ENCODE peak calls at places on chromosome 5, in five cellular contexts. One of them, this sample, is unnamed.
A peak's percentile ranks its signal among the peaks of the same experiment; 100 is the strongest.

GRCh38 chr5:119174578-119175163 is 103.8 kb downstream of the DMXL1 start:
- DNase-seq in MCF 10A: no peak
- DNase-seq in astrocyte: no peak
- DNase-seq in MM.1S: no peak
- DNase-seq in mesothelial cell of epicardium: no peak
- DNase-seq in this sample: no peak

GRCh38 chr5:51377151-51378060 is 5.8 kb upstream of the ISL1 start:
- DNase-seq in MM.1S: no peak
- DNase-seq in MCF 10A: no peak
- DNase-seq in astrocyte: no peak
- DNase-seq in mesothelial cell of epicardium: no peak
- DNase-seq in this sample: no peak

GRCh38 chr5:159210306-159210722 is 961 bp upstream of the RNF145 start:
- DNase-seq in astrocyte: no peak
- DNase-seq in MM.1S: peak; percentile 9
- DNase-seq in mesothelial cell of epicardium: no peak
- DNase-seq in MCF 10A: peak; percentile 96
- DNase-seq in this sample: peak; percentile 28

GRCh38 chr5:107381189-107381856 is 289.4 kb downstream of the EFNA5 start:
- DNase-seq in mesothelial cell of epicardium: no peak
- DNase-seq in MCF 10A: peak; percentile 87
- DNase-seq in MM.1S: no peak
- DNase-seq in astrocyte: peak; percentile 80
- DNase-seq in this sample: no peak

GRCh38 chr5:180345781-180346180 is 7.4 kb downstream of the GFPT2 start:
- DNase-seq in astrocyte: no peak
- DNase-seq in MM.1S: no peak
- DNase-seq in mesothelial cell of epicardium: no peak
- DNase-seq in MCF 10A: no peak
- DNase-seq in this sample: no peak

GRCh38 chr5:13994606-13995336 is 50.3 kb upstream of the DNAH5 start:
- DNase-seq in MCF 10A: no peak
- DNase-seq in astrocyte: no peak
- DNase-seq in MM.1S: no peak
- DNase-seq in mesothelial cell of epicardium: no peak
- DNase-seq in this sample: peak; percentile 15

GRCh38 chr5:109788596-109788995 is 98.9 kb downstream of the MAN2A1 start:
- DNase-seq in mesothelial cell of epicardium: no peak
- DNase-seq in MCF 10A: no peak
- DNase-seq in astrocyte: no peak
- DNase-seq in MM.1S: peak; percentile 44
- DNase-seq in this sample: peak; percentile 10

GRCh38 chr5:74167206-74167929 is 473.2 kb downstream of the ENC1 start:
- DNase-seq in MM.1S: no peak
- DNase-seq in MCF 10A: peak; percentile 39
- DNase-seq in mesothelial cell of epicardium: no peak
- DNase-seq in astrocyte: peak; percentile 96
- DNase-seq in this sample: no peak

GRCh38 chr5:169088032-169088726 is 212.8 kb downstream of the SLIT3 start:
- DNase-seq in astrocyte: no peak
- DNase-seq in MCF 10A: no peak
- DNase-seq in mesothelial cell of epicardium: no peak
- DNase-seq in MM.1S: no peak
- DNase-seq in this sample: no peak

GRCh38 chr5:54329731-54330709 is 19.6 kb upstream of the ARL15 start:
- DNase-seq in MCF 10A: peak; percentile 75
- DNase-seq in MM.1S: no peak
- DNase-seq in mesothelial cell of epicardium: no peak
- DNase-seq in astrocyte: peak; percentile 99
- DNase-seq in this sample: no peak

GRCh38 chr5:178545156-178545555 is 45.0 kb downstream of the COL23A1 start:
- DNase-seq in mesothelial cell of epicardium: no peak
- DNase-seq in astrocyte: no peak
- DNase-seq in MCF 10A: no peak
- DNase-seq in MM.1S: no peak
- DNase-seq in this sample: no peak

GRCh38 chr5:93601433-93602175 is 18.6 kb downstream of the NR2F1 start:
- DNase-seq in mesothelial cell of epicardium: no peak
- DNase-seq in MCF 10A: no peak
- DNase-seq in astrocyte: peak; percentile 85
- DNase-seq in MM.1S: no peak
- DNase-seq in this sample: no peak

GRCh38 chr5:93601053-93601429 is 18.0 kb downstream of the NR2F1 start:
- DNase-seq in astrocyte: no peak
- DNase-seq in MCF 10A: no peak
- DNase-seq in MM.1S: no peak
- DNase-seq in mesothelial cell of epicardium: no peak
- DNase-seq in this sample: no peak

GRCh38 chr5:93603191-93603590 is 20.2 kb downstream of the NR2F1 start:
- DNase-seq in MM.1S: no peak
- DNase-seq in mesothelial cell of epicardium: no peak
- DNase-seq in MCF 10A: no peak
- DNase-seq in astrocyte: no peak
- DNase-seq in this sample: no peak

GRCh38 chr5:93603711-93604118 is 20.7 kb downstream of the NR2F1 start:
- DNase-seq in astrocyte: no peak
- DNase-seq in mesothelial cell of epicardium: no peak
- DNase-seq in MCF 10A: no peak
- DNase-seq in MM.1S: no peak
- DNase-seq in this sample: no peak

GRCh38 chr5:93602261-93603149 is 19.5 kb downstream of the NR2F1 start:
- DNase-seq in MCF 10A: no peak
- DNase-seq in mesothelial cell of epicardium: peak; percentile 56
- DNase-seq in MM.1S: no peak
- DNase-seq in astrocyte: no peak
- DNase-seq in this sample: no peak
- TF ChIP-seq CTCF in MCF 10A: no peak
- TF ChIP-seq CTCF in mesothelial cell of epicardium: no peak
- TF ChIP-seq CTCF in MM.1S: no peak
- TF ChIP-seq CTCF in astrocyte: no peak
- TF ChIP-seq CTCF in this sample: no peak

DNA sequence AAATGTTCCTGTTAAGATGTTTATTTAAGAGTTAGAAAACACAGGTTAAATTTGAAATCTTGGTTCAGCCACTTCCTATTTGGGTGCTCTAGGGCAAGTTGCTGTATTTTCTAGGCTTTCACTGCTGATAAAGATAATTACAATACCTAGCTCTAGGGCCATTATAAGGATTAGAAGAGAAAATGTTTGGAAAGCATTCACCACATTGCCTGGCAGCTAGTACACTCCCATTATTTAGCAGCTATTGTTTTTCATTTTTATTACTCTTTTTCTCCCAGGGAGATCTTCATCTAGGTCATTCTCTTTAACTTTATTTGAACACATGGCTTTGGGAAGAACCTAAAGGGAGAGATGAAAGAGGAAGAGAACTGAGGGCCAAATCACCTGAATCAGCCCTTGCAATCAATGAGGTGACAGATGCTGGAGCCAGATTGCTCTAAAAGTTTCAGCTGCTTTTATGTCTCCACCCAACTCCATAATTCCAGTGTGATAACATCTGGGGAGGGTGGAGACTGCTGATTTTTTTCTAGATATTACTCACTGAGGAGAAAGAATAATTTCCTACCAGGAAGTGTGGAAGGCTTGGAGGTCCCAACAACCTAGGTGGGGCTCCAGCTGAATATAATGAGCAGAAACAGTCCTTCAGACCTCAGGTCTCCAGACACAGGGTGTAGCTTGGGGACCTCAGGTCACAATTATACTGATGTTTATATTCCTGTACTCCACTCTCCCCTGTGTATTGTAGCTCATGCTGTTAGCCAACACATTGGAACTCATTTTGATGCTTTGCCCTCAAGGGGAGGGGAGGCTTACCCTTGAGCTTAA is 640.0 kb downstream of the RAB3C start:
- DNase-seq in mesothelial cell of epicardium: no peak
- DNase-seq in MCF 10A: no peak
- DNase-seq in MM.1S: no peak
- DNase-seq in astrocyte: no peak
- DNase-seq in this sample: no peak
- TF ChIP-seq CTCF in mesothelial cell of epicardium: no peak
- TF ChIP-seq CTCF in MCF 10A: no peak
- TF ChIP-seq CTCF in MM.1S: no peak
- TF ChIP-seq CTCF in astrocyte: no peak
- TF ChIP-seq CTCF in this sample: no peak

DNA sequence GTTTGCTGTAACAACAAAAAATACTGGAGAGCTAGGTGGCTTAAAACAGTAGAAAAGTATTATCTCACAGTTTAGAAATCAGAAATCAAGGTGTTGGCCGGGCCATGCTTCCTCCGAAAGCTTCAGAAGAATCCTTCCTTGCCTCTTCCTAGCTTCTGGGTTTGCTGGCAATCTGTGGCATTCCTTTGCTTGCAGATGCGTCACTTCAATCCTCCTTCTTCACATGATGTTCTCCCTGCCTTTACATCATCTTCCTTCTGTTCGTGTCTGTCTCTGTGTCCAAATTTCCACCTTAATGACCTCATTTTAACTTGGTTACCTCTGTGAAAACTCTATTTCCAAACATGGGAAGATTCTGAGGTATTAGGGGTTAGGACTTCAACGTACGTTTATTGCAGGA is 90.4 kb upstream of the CHD1 start:
- DNase-seq in astrocyte: peak; percentile 36
- DNase-seq in mesothelial cell of epicardium: no peak
- DNase-seq in MM.1S: no peak
- DNase-seq in MCF 10A: no peak
- DNase-seq in this sample: no peak
- TF ChIP-seq CTCF in astrocyte: no peak
- TF ChIP-seq CTCF in mesothelial cell of epicardium: no peak
- TF ChIP-seq CTCF in MM.1S: no peak
- TF ChIP-seq CTCF in MCF 10A: no peak
- TF ChIP-seq CTCF in this sample: no peak

DNA sequence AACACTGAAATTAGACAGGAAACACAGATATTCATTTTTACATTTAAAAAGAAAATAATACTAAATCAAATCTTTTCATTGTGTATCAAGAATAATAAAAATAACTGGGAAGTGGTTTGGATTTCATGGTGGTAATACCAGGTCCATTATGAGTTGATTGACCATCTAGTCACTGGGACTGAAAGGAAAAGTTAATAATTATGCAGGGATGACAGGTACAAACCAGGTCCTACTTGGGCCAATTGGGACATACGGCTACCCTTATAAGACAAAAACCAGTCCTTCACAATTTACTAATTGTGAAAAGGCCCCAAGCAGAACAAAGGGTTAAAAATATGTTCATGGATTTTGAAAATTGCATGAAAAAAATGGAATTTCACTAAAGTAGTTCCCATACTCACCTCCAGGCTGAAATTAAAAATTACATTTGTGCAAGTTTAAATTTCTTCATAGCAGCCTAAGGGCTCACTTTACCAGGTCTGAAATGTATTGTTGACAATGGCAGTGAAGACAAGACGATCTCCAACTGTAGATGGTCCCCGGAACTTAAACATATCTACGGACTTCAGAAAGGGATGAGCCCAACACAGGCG is 44.1 kb downstream of the ZCCHC9 start:
- DNase-seq in astrocyte: no peak
- DNase-seq in MM.1S: no peak
- DNase-seq in mesothelial cell of epicardium: no peak
- DNase-seq in MCF 10A: no peak
- DNase-seq in this sample: no peak
- TF ChIP-seq CTCF in astrocyte: no peak
- TF ChIP-seq CTCF in MM.1S: no peak
- TF ChIP-seq CTCF in mesothelial cell of epicardium: peak; percentile 71
- TF ChIP-seq CTCF in MCF 10A: no peak
- TF ChIP-seq CTCF in this sample: no peak

DNA sequence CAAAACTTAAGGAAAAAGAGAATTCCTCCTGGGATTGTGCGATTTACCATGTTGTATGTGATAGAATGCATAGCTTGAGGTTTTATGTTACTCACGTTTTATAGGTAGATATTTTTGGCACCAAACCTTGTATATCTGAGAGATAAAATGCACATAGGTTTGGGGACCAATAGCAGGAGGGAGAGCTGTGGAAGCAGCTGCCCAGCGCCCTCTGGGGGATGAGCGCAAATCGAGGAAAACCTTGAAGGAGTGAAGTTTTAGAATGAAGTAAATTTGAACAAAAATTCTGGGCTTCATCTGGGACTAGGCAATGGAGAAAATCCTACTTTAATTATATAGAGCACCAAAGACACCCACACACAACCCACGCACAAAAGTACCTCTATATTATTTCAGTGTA is 197.0 kb downstream of the ADCY2 start:
- DNase-seq in MCF 10A: peak; percentile 1
- DNase-seq in mesothelial cell of epicardium: no peak
- DNase-seq in astrocyte: no peak
- DNase-seq in MM.1S: peak; percentile 9
- DNase-seq in this sample: peak; percentile 6
- TF ChIP-seq CTCF in MCF 10A: peak; percentile 20
- TF ChIP-seq CTCF in mesothelial cell of epicardium: peak; percentile 18
- TF ChIP-seq CTCF in astrocyte: no peak
- TF ChIP-seq CTCF in MM.1S: peak; percentile 43
- TF ChIP-seq CTCF in this sample: no peak

GRCh38 chr5:90136952-90137528 is 272.5 kb downstream of the CETN3 start:
- DNase-seq in MCF 10A: no peak
- DNase-seq in MM.1S: no peak
- DNase-seq in mesothelial cell of epicardium: no peak
- DNase-seq in astrocyte: no peak
- DNase-seq in this sample: no peak

GRCh38 chr5:90134892-90135291 is 274.7 kb downstream of the CETN3 start:
- DNase-seq in MM.1S: no peak
- DNase-seq in MCF 10A: no peak
- DNase-seq in astrocyte: peak; percentile 93
- DNase-seq in mesothelial cell of epicardium: no peak
- DNase-seq in this sample: no peak

GRCh38 chr5:90134381-90134780 is 275.2 kb downstream of the CETN3 start:
- DNase-seq in MCF 10A: no peak
- DNase-seq in MM.1S: no peak
- DNase-seq in mesothelial cell of epicardium: no peak
- DNase-seq in astrocyte: peak; percentile 63
- DNase-seq in this sample: no peak

GRCh38 chr5:90133941-90134340 is 275.6 kb downstream of the CETN3 start:
- DNase-seq in MM.1S: no peak
- DNase-seq in astrocyte: peak; percentile 52
- DNase-seq in mesothelial cell of epicardium: no peak
- DNase-seq in MCF 10A: no peak
- DNase-seq in this sample: no peak

GRCh38 chr5:90135979-90136378 is 273.6 kb downstream of the CETN3 start:
- DNase-seq in mesothelial cell of epicardium: no peak
- DNase-seq in astrocyte: no peak
- DNase-seq in MCF 10A: no peak
- DNase-seq in MM.1S: no peak
- DNase-seq in this sample: no peak
- TF ChIP-seq CTCF in mesothelial cell of epicardium: no peak
- TF ChIP-seq CTCF in astrocyte: peak; percentile 7
- TF ChIP-seq CTCF in MCF 10A: no peak
- TF ChIP-seq CTCF in MM.1S: peak; percentile 22
- TF ChIP-seq CTCF in this sample: peak; percentile 33

GRCh38 chr5:113053614-113054013 is 77.0 kb downstream of the DCP2 start:
- DNase-seq in MM.1S: no peak
- DNase-seq in mesothelial cell of epicardium: no peak
- DNase-seq in MCF 10A: no peak
- DNase-seq in astrocyte: peak; percentile 63
- DNase-seq in this sample: no peak
- TF ChIP-seq CTCF in MM.1S: no peak
- TF ChIP-seq CTCF in mesothelial cell of epicardium: no peak
- TF ChIP-seq CTCF in MCF 10A: no peak
- TF ChIP-seq CTCF in astrocyte: no peak
- TF ChIP-seq CTCF in this sample: no peak